ENCODE peak calls at places on chromosomes 7 and 10, in ten cellular contexts. V, O, H, F, N, E, R, B, A and Y are unnamed samples.
A peak's percentile ranks its signal among the peaks of the same experiment; 100 is the strongest.

GRCh38 chr10:80154978-80155695 is 22.6 kb downstream of the PLAC9 start:
- DNase-seq in V (peak; percentile 81), O (no peak), H (no peak), F (no peak), N (no peak), E (peak; percentile 85), R (no peak), B (peak; percentile 89), A (peak; percentile 96), Y (peak; percentile 94)

GRCh38 chr10:88062798-88063472 is 199.5 kb downstream of the PTEN start:
- DNase-seq in V (peak; percentile 34), O (no peak), H (no peak), F (no peak), N (no peak), E (no peak), R (no peak), B (peak; percentile 49), A (peak; percentile 38), Y (no peak)

GRCh38 chr10:110168601-110169481 is 38.6 kb upstream of the MXI1 start:
- DNase-seq in V (no peak), O (no peak), H (peak; percentile 47), F (no peak), N (no peak), E (no peak), R (no peak), B (no peak), A (no peak), Y (no peak)

GRCh38 chr10:114304566-114305421 is 65.7 kb downstream of the VWA2 start:
- DNase-seq in V (no peak), O (peak; percentile 58), H (peak; percentile 80), F (peak; percentile 80), N (peak; percentile 53), E (no peak), R (peak; percentile 12), B (no peak), A (no peak), Y (no peak)

GRCh38 chr10:16724509-16724908 is 92.7 kb downstream of the RSU1 start:
- DNase-seq in V (no peak), O (no peak), H (no peak), F (no peak), N (no peak), E (no peak), R (no peak), B (no peak), A (no peak), Y (no peak)

GRCh38 chr10:38008006-38008405 is 2.5 kb upstream of the ZNF33A start:
- DNase-seq in V (no peak), O (no peak), H (no peak), F (no peak), N (no peak), E (no peak), R (no peak), B (no peak), A (no peak), Y (no peak)

GRCh38 chr7:143929224-143929920 is 5.7 kb upstream of the OR2F2 start:
- DNase-seq in V (peak; percentile 64), O (no peak), H (no peak), F (no peak), N (no peak), E (no peak), R (no peak), B (no peak), A (no peak), Y (no peak)

GRCh38 chr7:25059576-25059975 is 65.5 kb downstream of the CYCS start:
- DNase-seq in V (no peak), O (no peak), H (no peak), F (no peak), N (no peak), E (no peak), R (no peak), B (no peak), A (no peak), Y (no peak)

GRCh38 chr10:116718058-116718457 is 24.3 kb downstream of the HSPA12A start:
- DNase-seq in V (no peak), O (no peak), H (no peak), F (no peak), N (no peak), E (no peak), R (no peak), B (no peak), A (no peak), Y (no peak)

GRCh38 chr7:90178592-90179279 is 24.5 kb downstream of the STEAP1 start:
- DNase-seq in V (peak; percentile 68), O (no peak), H (no peak), F (peak; percentile 14), N (no peak), E (peak; percentile 74), R (no peak), B (peak; percentile 88), A (peak; percentile 78), Y (peak; percentile 82)

GRCh38 chr7:8305625-8306388 is 43.8 kb upstream of the ICA1 start:
- DNase-seq in V (no peak), O (no peak), H (no peak), F (no peak), N (no peak), E (no peak), R (no peak), B (no peak), A (no peak), Y (no peak)

GRCh38 chr10:10911471-10911921 is 106.2 kb upstream of the CELF2 start:
- DNase-seq in V (peak; percentile 90), O (peak; percentile 22), H (peak; percentile 85), F (no peak), N (peak; percentile 78), E (peak; percentile 47), R (peak; percentile 1), B (peak; percentile 78), A (peak; percentile 89), Y (peak; percentile 37)

GRCh38 chr7:152574892-152575511 is 100.9 kb downstream of the XRCC2 start:
- DNase-seq in V (no peak), O (no peak), H (no peak), F (peak; percentile 64), N (no peak), E (no peak), R (no peak), B (no peak), A (no peak), Y (no peak)